ENCODE peak calls at places on chromosomes 3 and 15, in four cellular contexts. One of them, this sample, is unnamed.

GRCh38 chr3:98733055-98733777 is 29.9 kb upstream of the ST3GAL6 start:
- DNase-seq in left cardiac atrium: peak
- DNase-seq in activated CD4-positive, alpha-beta T cell treated with anti-CD3 and anti-CD28 coated beads for 48 hours: peak
- DNase-seq in tibial artery: peak
- DNase-seq in this sample: no peak

GRCh38 chr15:66819084-66819483 is 117.0 kb downstream of the SMAD6 start:
- DNase-seq in activated CD4-positive, alpha-beta T cell treated with anti-CD3 and anti-CD28 coated beads for 48 hours: no peak
- DNase-seq in tibial artery: no peak
- DNase-seq in left cardiac atrium: no peak
- DNase-seq in this sample: no peak

GRCh38 chr15:44183363-44183762 is 11.7 kb downstream of the FRMD5 start:
- DNase-seq in tibial artery: no peak
- DNase-seq in activated CD4-positive, alpha-beta T cell treated with anti-CD3 and anti-CD28 coated beads for 48 hours: no peak
- DNase-seq in left cardiac atrium: no peak
- DNase-seq in this sample: no peak

GRCh38 chr3:176789281-176789705 is 408.0 kb downstream of the TBL1XR1 start:
- DNase-seq in activated CD4-positive, alpha-beta T cell treated with anti-CD3 and anti-CD28 coated beads for 48 hours: no peak
- DNase-seq in left cardiac atrium: no peak
- DNase-seq in tibial artery: no peak
- DNase-seq in this sample: no peak

GRCh38 chr3:15361494-15362214 is 29.3 kb upstream of the SH3BP5 start:
- DNase-seq in activated CD4-positive, alpha-beta T cell treated with anti-CD3 and anti-CD28 coated beads for 48 hours: peak
- DNase-seq in tibial artery: peak
- DNase-seq in left cardiac atrium: no peak
- DNase-seq in this sample: no peak

GRCh38 chr3:197466586-197467399 is 89.0 kb downstream of the BDH1 start:
- DNase-seq in activated CD4-positive, alpha-beta T cell treated with anti-CD3 and anti-CD28 coated beads for 48 hours: no peak
- DNase-seq in left cardiac atrium: no peak
- DNase-seq in tibial artery: no peak
- DNase-seq in this sample: peak

GRCh38 chr3:179826247-179826637 is 173.4 kb downstream of the USP13 start:
- DNase-seq in tibial artery: no peak
- DNase-seq in left cardiac atrium: no peak
- DNase-seq in activated CD4-positive, alpha-beta T cell treated with anti-CD3 and anti-CD28 coated beads for 48 hours: no peak
- DNase-seq in this sample: no peak

GRCh38 chr3:126126292-126126691 is 42.4 kb upstream of the SLC41A3 start:
- DNase-seq in left cardiac atrium: peak
- DNase-seq in tibial artery: peak
- DNase-seq in activated CD4-positive, alpha-beta T cell treated with anti-CD3 and anti-CD28 coated beads for 48 hours: peak
- DNase-seq in this sample: no peak

GRCh38 chr3:9151240-9151639 is 98.2 kb downstream of the SRGAP3 start:
- DNase-seq in left cardiac atrium: no peak
- DNase-seq in activated CD4-positive, alpha-beta T cell treated with anti-CD3 and anti-CD28 coated beads for 48 hours: no peak
- DNase-seq in tibial artery: no peak
- DNase-seq in this sample: peak

GRCh38 chr3:27670619-27671018 is 51.5 kb downstream of the EOMES start:
- DNase-seq in activated CD4-positive, alpha-beta T cell treated with anti-CD3 and anti-CD28 coated beads for 48 hours: no peak
- DNase-seq in left cardiac atrium: no peak
- DNase-seq in tibial artery: no peak
- DNase-seq in this sample: no peak

GRCh38 chr3:170321326-170322034 is 36.0 kb upstream of the SKIL start:
- DNase-seq in activated CD4-positive, alpha-beta T cell treated with anti-CD3 and anti-CD28 coated beads for 48 hours: no peak
- DNase-seq in left cardiac atrium: no peak
- DNase-seq in tibial artery: no peak
- DNase-seq in this sample: no peak

GRCh38 chr3:48022178-48022577 is 6.0 kb upstream of the MAP4 start:
- DNase-seq in left cardiac atrium: no peak
- DNase-seq in activated CD4-positive, alpha-beta T cell treated with anti-CD3 and anti-CD28 coated beads for 48 hours: no peak
- DNase-seq in tibial artery: no peak
- DNase-seq in this sample: no peak

GRCh38 chr3:111072016-111072891 is 638 bp downstream of the NECTIN3 start:
- DNase-seq in tibial artery: peak
- DNase-seq in activated CD4-positive, alpha-beta T cell treated with anti-CD3 and anti-CD28 coated beads for 48 hours: peak
- DNase-seq in left cardiac atrium: peak
- DNase-seq in this sample: no peak

GRCh38 chr3:186902154-186902553 is 28.2 kb upstream of the ST6GAL1 start:
- DNase-seq in activated CD4-positive, alpha-beta T cell treated with anti-CD3 and anti-CD28 coated beads for 48 hours: no peak
- DNase-seq in tibial artery: no peak
- DNase-seq in left cardiac atrium: no peak
- DNase-seq in this sample: no peak

GRCh38 chr15:63528138-63528659 is 23.8 kb downstream of the USP3 start:
- DNase-seq in tibial artery: no peak
- DNase-seq in left cardiac atrium: no peak
- DNase-seq in activated CD4-positive, alpha-beta T cell treated with anti-CD3 and anti-CD28 coated beads for 48 hours: no peak
- DNase-seq in this sample: no peak

GRCh38 chr15:83739629-83740028 is 85.7 kb downstream of the ADAMTSL3 start:
- DNase-seq in tibial artery: no peak
- DNase-seq in left cardiac atrium: no peak
- DNase-seq in activated CD4-positive, alpha-beta T cell treated with anti-CD3 and anti-CD28 coated beads for 48 hours: no peak
- DNase-seq in this sample: no peak

GRCh38 chr3:67875338-67875737 is 220.9 kb upstream of the SUCLG2 start:
- DNase-seq in left cardiac atrium: no peak
- DNase-seq in tibial artery: no peak
- DNase-seq in activated CD4-positive, alpha-beta T cell treated with anti-CD3 and anti-CD28 coated beads for 48 hours: no peak
- DNase-seq in this sample: no peak

GRCh38 chr3:64353256-64353655 is 128.0 kb upstream of the PRICKLE2 start:
- DNase-seq in tibial artery: no peak
- DNase-seq in left cardiac atrium: no peak
- DNase-seq in activated CD4-positive, alpha-beta T cell treated with anti-CD3 and anti-CD28 coated beads for 48 hours: no peak
- DNase-seq in this sample: no peak

GRCh38 chr3:129324855-129325254 is 46.2 kb downstream of the HMCES start:
- DNase-seq in tibial artery: no peak
- DNase-seq in left cardiac atrium: no peak
- DNase-seq in activated CD4-positive, alpha-beta T cell treated with anti-CD3 and anti-CD28 coated beads for 48 hours: no peak
- DNase-seq in this sample: no peak

GRCh38 chr3:49171119-49171774 is at the start of gene KLHDC8B:
- DNase-seq in activated CD4-positive, alpha-beta T cell treated with anti-CD3 and anti-CD28 coated beads for 48 hours: peak
- DNase-seq in left cardiac atrium: peak
- DNase-seq in tibial artery: peak
- DNase-seq in this sample: peak

GRCh38 chr3:139358857-139359562 is 15.2 kb downstream of the MRPS22 start:
- DNase-seq in activated CD4-positive, alpha-beta T cell treated with anti-CD3 and anti-CD28 coated beads for 48 hours: no peak
- DNase-seq in left cardiac atrium: no peak
- DNase-seq in tibial artery: no peak
- DNase-seq in this sample: no peak

GRCh38 chr15:40069178-40070165 is 30.5 kb upstream of the SRP14 start:
- DNase-seq in activated CD4-positive, alpha-beta T cell treated with anti-CD3 and anti-CD28 coated beads for 48 hours: no peak
- DNase-seq in left cardiac atrium: peak
- DNase-seq in tibial artery: peak
- DNase-seq in this sample: no peak

GRCh38 chr3:44045476-44046275 is 196.0 kb upstream of the TOPAZ1 start:
- DNase-seq in left cardiac atrium: peak
- DNase-seq in activated CD4-positive, alpha-beta T cell treated with anti-CD3 and anti-CD28 coated beads for 48 hours: peak
- DNase-seq in tibial artery: peak
- DNase-seq in this sample: no peak

GRCh38 chr3:189773056-189773455 is 141.9 kb downstream of the TP63 start:
- DNase-seq in left cardiac atrium: no peak
- DNase-seq in activated CD4-positive, alpha-beta T cell treated with anti-CD3 and anti-CD28 coated beads for 48 hours: no peak
- DNase-seq in tibial artery: no peak
- DNase-seq in this sample: peak

GRCh38 chr15:77584201-77584600 is 48.5 kb downstream of the LINGO1 start:
- DNase-seq in left cardiac atrium: no peak
- DNase-seq in tibial artery: no peak
- DNase-seq in activated CD4-positive, alpha-beta T cell treated with anti-CD3 and anti-CD28 coated beads for 48 hours: no peak
- DNase-seq in this sample: no peak

GRCh38 chr3:185070491-185071335 is 82.1 kb downstream of the C3orf70 start:
- DNase-seq in activated CD4-positive, alpha-beta T cell treated with anti-CD3 and anti-CD28 coated beads for 48 hours: no peak
- DNase-seq in tibial artery: no peak
- DNase-seq in left cardiac atrium: no peak
- DNase-seq in this sample: no peak

GRCh38 chr3:134328147-134328591 is 46.1 kb downstream of the AMOTL2 start:
- DNase-seq in tibial artery: no peak
- DNase-seq in left cardiac atrium: no peak
- DNase-seq in activated CD4-positive, alpha-beta T cell treated with anti-CD3 and anti-CD28 coated beads for 48 hours: no peak
- DNase-seq in this sample: peak

GRCh38 chr15:63514533-63514943 is 10.1 kb downstream of the USP3 start:
- DNase-seq in left cardiac atrium: no peak
- DNase-seq in tibial artery: peak
- DNase-seq in activated CD4-positive, alpha-beta T cell treated with anti-CD3 and anti-CD28 coated beads for 48 hours: no peak
- DNase-seq in this sample: no peak

GRCh38 chr15:25844981-25845680 is 18.0 kb downstream of the ATP10A start:
- DNase-seq in activated CD4-positive, alpha-beta T cell treated with anti-CD3 and anti-CD28 coated beads for 48 hours: no peak
- DNase-seq in left cardiac atrium: no peak
- DNase-seq in tibial artery: no peak
- DNase-seq in this sample: no peak

GRCh38 chr3:70970952-70971351 is 612.6 kb downstream of the FOXP1 start:
- DNase-seq in activated CD4-positive, alpha-beta T cell treated with anti-CD3 and anti-CD28 coated beads for 48 hours: no peak
- DNase-seq in tibial artery: no peak
- DNase-seq in left cardiac atrium: no peak
- DNase-seq in this sample: no peak

GRCh38 chr3:53318522-53318921 is 28.8 kb downstream of the DCP1A start:
- DNase-seq in activated CD4-positive, alpha-beta T cell treated with anti-CD3 and anti-CD28 coated beads for 48 hours: no peak
- DNase-seq in left cardiac atrium: no peak
- DNase-seq in tibial artery: no peak
- DNase-seq in this sample: peak

This sample was measured in GM04503.